ENCODE peak calls at places on chromosomes 6 and 20, in four cellular contexts. D is CD8-positive, alpha-beta T cell; L is nephron progenitor cell; E is fibroblast of the aortic adventitia. G is an unnamed sample.

GRCh38 chr6:149636116-149636515 is 12.4 kb downstream of the KATNA1 start:
- DNase-seq in E (peak), D (no peak), L (no peak), G (no peak)

GRCh38 chr6:145110109-145110508 is 625.2 kb downstream of the EPM2A start:
- DNase-seq in E (no peak), D (no peak), L (no peak), G (no peak)

GRCh38 chr6:16523550-16524379 is 237.5 kb downstream of the ATXN1 start:
- DNase-seq in E (peak), L (no peak), D (no peak), G (no peak)

GRCh38 chr20:4820833-4821518 is 99.3 kb downstream of the PRND start:
- DNase-seq in D (no peak), E (peak), L (no peak), G (no peak)

GRCh38 chr6:151698921-151699705 is 108.4 kb upstream of the ESR1 start:
- DNase-seq in L (no peak), E (peak), D (no peak), G (no peak)

GRCh38 chr6:70412797-70413113 is 553 bp upstream of the FAM135A start:
- DNase-seq in L (no peak), E (no peak), D (no peak), G (no peak)

GRCh38 chr6:119541132-119541905 is 191.8 kb upstream of the MAN1A1 start:
- DNase-seq in D (no peak), E (peak), L (no peak), G (no peak)

GRCh38 chr6:48447251-48447650 is 336.3 kb upstream of the PTCHD4 start:
- DNase-seq in L (no peak), D (no peak), E (no peak), G (no peak)

GRCh38 chr6:77463308-77463880 is at the start of gene HTR1B:
- DNase-seq in D (no peak), L (peak), E (no peak), G (peak)

GRCh38 chr6:166423781-166424180 is 41.0 kb upstream of the MPC1 start:
- DNase-seq in L (no peak), D (no peak), E (no peak), G (no peak)

GRCh38 chr20:4243071-4243470 is 227.7 kb upstream of the RNF24 start:
- DNase-seq in D (no peak), E (no peak), L (peak), G (peak)

GRCh38 chr20:53364617-53365016 is 229.0 kb downstream of the ZNF217 start:
- DNase-seq in E (no peak), L (no peak), D (no peak), G (no peak)

GRCh38 chr20:47502801-47503239 is 1.1 kb downstream of the NCOA3 start:
- DNase-seq in D (no peak), E (peak), L (no peak), G (no peak)

GRCh38 chr20:23835716-23836115 is 9.2 kb upstream of the CST2 start:
- DNase-seq in D (no peak), E (no peak), L (no peak), G (no peak)

GRCh38 chr6:132410840-132411239 is 9.6 kb upstream of the MOXD1 start:
- DNase-seq in L (no peak), E (no peak), D (no peak), G (no peak)

GRCh38 chr6:42696526-42697267 is 25.7 kb downstream of the PRPH2 start:
- DNase-seq in E (peak), L (no peak), D (no peak), G (no peak)

GRCh38 chr20:31454374-31454773 is 13.9 kb downstream of the DEFB123 start:
- DNase-seq in E (no peak), D (no peak), L (no peak), G (no peak)

GRCh38 chr6:111987295-111987694 is 66.6 kb upstream of the CCN6 start:
- DNase-seq in L (no peak), E (peak), D (no peak), G (no peak)

GRCh38 chr6:13710552-13711383 is 867 bp downstream of the RANBP9 start:
- DNase-seq in L (peak), E (no peak), D (no peak), G (peak)

GRCh38 chr6:53926505-53926904 is 131.7 kb downstream of the LRRC1 start:
- DNase-seq in D (no peak), L (no peak), E (peak), G (no peak)

GRCh38 chr6:149437212-149437611 is 37.1 kb downstream of the SUMO4 start:
- DNase-seq in D (no peak), L (no peak), E (no peak), G (no peak)

GRCh38 chr6:82525775-82526515 is 162.3 kb downstream of the TPBG start:
- DNase-seq in L (peak), E (no peak), D (no peak), G (no peak)

GRCh38 chr6:27250955-27251671 is 3.6 kb downstream of the PRSS16 start:
- DNase-seq in E (no peak), D (peak), L (peak), G (peak)

GRCh38 chr6:77231438-77232305 is 231.6 kb downstream of the HTR1B start:
- DNase-seq in L (no peak), D (no peak), E (peak), G (no peak)

GRCh38 chr20:41981746-41982145 is 363.6 kb upstream of the CHD6 start:
- DNase-seq in E (no peak), D (no peak), L (no peak), G (no peak)

GRCh38 chr6:10384064-10384317 is 30.9 kb downstream of the TFAP2A start:
- DNase-seq in L (no peak), E (no peak), D (no peak), G (no peak)

GRCh38 chr20:13865825-13866351 is 81.1 kb downstream of the NDUFAF5 start:
- DNase-seq in D (no peak), E (peak), L (no peak), G (no peak)

GRCh38 chr20:49276201-49276894 is 1.5 kb downstream of the ZNFX1 start:
- DNase-seq in D (peak), L (no peak), E (peak), G (no peak)

GRCh38 chr20:45896641-45897161 is 5.6 kb downstream of the CTSA start:
- DNase-seq in E (no peak), D (no peak), L (no peak), G (no peak)

GRCh38 chr6:35318200-35318844 is 20.7 kb downstream of the DEF6 start:
- DNase-seq in L (peak), E (peak), D (no peak), G (peak)

GRCh38 chr6:136051140-136051775 is 198.9 kb downstream of the MTFR2 start:
- DNase-seq in L (no peak), E (peak), D (no peak), G (no peak)

GRCh38 chr6:134631398-134631924 is 313.5 kb upstream of the SGK1 start:
- DNase-seq in E (no peak), L (no peak), D (no peak), G (no peak)

GRCh38 chr6:96116674-96117073 is 100.9 kb downstream of the FUT9 start:
- DNase-seq in D (no peak), L (peak), E (no peak), G (peak)

GRCh38 chr6:45423901-45424627 is 46.3 kb upstream of the SUPT3H start:
- DNase-seq in L (peak), D (no peak), E (peak), G (peak)

GRCh38 chr6:12602951-12603710 is 113.4 kb upstream of the PHACTR1 start:
- DNase-seq in E (peak), L (no peak), D (no peak), G (no peak)

GRCh38 chr6:135833806-135834205 is 17.7 kb upstream of the PDE7B start:
- DNase-seq in E (no peak), L (no peak), D (no peak), G (no peak)

GRCh38 chr6:16238658-16239089 is 287 bp downstream of the GMPR start:
- DNase-seq in E (no peak), D (no peak), L (no peak), G (no peak)

GRCh38 chr6:170291271-170292110 is 613 bp upstream of the DLL1 start:
- DNase-seq in E (no peak), L (peak), D (peak), G (peak)

DNA sequence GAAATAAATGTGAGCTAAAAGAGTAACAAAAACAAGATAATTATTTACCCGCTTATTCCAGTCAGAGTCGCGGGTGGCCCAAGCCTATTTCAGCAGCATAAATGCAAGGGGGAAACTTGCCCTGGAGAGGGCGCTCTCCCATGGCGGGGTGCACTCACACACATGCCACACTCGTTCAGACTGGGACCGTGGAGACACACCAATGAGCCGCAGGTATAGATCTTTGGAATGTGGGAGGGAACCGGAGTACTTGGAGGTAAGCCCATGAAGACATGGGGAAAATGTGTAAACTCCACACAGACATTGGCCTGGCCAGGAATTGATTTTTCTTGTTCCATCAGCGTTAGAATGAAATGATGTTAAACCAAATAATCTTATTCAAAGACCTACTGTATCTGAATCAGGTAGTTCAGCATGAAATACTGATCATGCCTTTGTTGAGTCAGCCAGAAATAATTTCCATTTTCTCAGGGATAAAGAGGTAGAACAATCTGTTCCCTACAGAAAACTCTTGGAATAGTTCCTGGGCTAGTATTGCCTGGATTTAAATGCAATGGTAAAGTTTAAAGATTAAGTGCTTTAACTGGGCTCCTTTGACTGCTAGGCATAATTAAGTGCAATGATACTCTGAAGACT is 191.5 kb downstream of the MCHR2 start:
- DNase-seq in D (no peak), L (no peak), E (no peak), G (no peak)
- TF ChIP-seq CTCF in D (no peak), L (peak), E (no peak), G (peak)

GRCh38 chr6:143840595-143840994 is 2.5 kb upstream of the LTV1 start:
- DNase-seq in E (no peak), L (no peak), D (no peak), G (no peak)

GRCh38 chr6:143845033-143845432 is 1.9 kb downstream of the LTV1 start:
- DNase-seq in D (no peak), E (no peak), L (no peak), G (no peak)

GRCh38 chr6:143842468-143842901 is 653 bp upstream of the LTV1 start:
- DNase-seq in L (peak), E (no peak), D (no peak), G (no peak)

GRCh38 chr6:143843689-143844405 is 709 bp downstream of the LTV1 start:
- DNase-seq in D (no peak), L (no peak), E (peak), G (no peak)

DNA sequence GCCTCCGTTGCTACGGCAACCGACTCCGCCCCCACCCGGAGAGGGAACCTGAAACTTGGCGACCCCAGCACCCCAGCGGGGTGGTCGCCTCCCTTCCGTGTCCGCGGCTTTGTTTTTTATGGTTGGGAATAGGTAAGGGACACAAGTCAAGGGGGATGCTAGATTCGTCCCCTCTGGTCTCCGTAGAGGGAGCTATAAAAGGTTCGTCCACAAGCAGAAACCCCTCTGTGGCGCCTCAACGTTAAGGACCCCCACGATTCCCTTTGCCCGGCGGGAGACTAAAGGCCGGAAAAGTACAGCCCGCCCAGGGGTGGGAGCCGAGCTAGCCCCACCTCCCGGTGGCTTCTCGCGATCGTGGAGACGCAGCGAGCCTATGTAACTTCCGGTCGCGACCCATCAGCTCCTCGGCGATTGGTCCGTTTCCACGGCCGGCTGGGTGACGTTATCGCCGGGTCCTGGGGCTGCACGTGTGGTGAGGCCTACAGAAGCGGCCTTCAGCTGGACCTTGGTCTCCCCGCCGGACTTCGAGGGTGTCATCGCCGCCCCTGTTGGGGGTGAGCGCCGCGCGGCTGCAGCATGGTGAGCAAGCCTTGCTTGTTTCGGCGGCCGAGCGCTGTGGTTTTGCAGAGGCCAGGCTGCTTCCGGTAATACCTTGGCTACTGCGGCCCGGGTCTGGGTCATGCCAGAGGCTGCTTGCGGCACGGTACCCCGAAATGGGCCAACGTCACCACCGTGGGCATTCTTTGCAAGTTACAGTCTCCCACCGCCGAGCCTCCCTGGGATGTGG is at the start of gene LTV1:
- DNase-seq in E (peak), L (peak), D (peak), G (peak)
- TF ChIP-seq CTCF in E (no peak), L (no peak), D (no peak), G (no peak)

GRCh38 chr6:2931970-2932748 is 29.1 kb upstream of the SERPINB9 start:
- DNase-seq in E (peak), L (peak), D (peak), G (peak)

GRCh38 chr6:2934057-2934456 is 30.9 kb upstream of the SERPINB9 start:
- DNase-seq in E (no peak), D (no peak), L (no peak), G (no peak)

GRCh38 chr6:2935566-2936291 is 32.6 kb upstream of the SERPINB9 start:
- DNase-seq in E (no peak), D (no peak), L (no peak), G (no peak)

DNA sequence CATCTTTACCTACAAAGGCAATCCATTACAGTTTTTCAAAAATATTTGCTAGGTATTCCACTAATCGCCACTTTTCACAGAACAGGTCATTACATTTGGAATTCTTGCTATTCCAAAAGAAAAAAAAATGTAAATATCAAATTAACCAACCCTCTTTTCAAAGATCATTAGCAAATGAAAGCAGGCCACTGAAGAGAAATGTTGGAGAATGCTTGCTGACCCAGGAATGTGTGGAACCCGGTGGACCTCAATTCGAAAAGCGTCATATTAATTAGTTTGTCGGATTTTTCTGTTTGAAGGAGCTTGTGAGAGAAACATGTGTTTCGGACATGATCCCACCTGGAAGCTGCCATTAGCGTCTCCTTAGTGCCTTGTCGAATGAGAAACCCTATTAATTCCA is 27.9 kb upstream of the SERPINB9 start:
- DNase-seq in D (no peak), E (no peak), L (no peak), G (no peak)
- TF ChIP-seq CTCF in D (no peak), E (no peak), L (no peak), G (no peak)

GRCh38 chr20:63858393-63859165 is 2.7 kb upstream of the ABHD16B start:
- DNase-seq in D (no peak), L (peak), E (no peak), G (no peak)
- TF ChIP-seq CTCF in D (no peak), L (no peak), E (peak), G (peak)

DNA sequence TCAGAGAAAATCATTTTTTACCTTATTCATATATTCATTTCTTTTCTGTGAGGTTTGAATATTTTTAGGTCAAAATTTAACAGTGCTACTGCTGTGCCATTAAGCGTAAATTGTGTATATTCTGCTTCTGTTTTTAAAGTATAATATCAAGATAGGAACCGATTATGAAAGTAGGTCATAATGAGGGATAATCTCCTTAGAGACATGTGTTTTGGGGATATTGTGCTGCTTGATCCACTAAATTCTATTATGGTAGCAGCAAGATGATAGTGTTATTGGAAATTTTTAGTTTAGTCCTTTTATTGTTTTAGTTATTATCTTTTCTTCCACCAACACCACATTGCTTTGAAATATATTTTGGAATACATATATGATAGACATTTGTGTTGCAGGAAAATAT is 244.0 kb downstream of the RIMS1 start:
- DNase-seq in D (no peak), L (no peak), E (no peak), G (no peak)
- TF ChIP-seq CTCF in D (no peak), L (no peak), E (no peak), G (no peak)

GRCh38 chr6:33008944-33009861 is at the start of gene HLA-DOA:
- DNase-seq in D (peak), E (peak), L (peak), G (peak)
- TF ChIP-seq CTCF in D (no peak), E (no peak), L (no peak), G (no peak)

DNA sequence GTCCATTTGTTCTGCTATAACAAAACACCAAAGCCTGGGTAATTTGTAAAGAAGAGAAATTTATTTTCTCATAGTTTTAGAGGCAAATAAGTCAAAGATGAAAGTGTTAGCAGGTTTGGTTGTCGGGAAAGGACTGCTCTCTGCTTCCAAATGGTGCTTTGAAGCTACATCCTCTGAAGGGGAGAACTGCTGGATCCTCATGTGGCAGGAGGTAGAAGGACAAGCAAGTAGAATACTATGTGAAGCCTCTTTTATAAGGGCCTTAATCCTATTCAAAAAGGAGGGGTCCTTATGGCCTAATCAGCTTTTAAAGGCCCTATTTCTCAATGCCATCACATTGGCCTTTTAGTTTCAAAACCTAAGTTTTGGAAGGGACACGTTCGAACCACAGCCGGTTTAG is 826.0 kb upstream of the EPHA7 start:
- DNase-seq in L (no peak), E (no peak), D (no peak), G (no peak)
- TF ChIP-seq CTCF in L (no peak), E (no peak), D (no peak), G (no peak)

GRCh38 chr6:66226099-66226498 is 519.1 kb upstream of the EYS start:
- DNase-seq in L (no peak), D (no peak), E (no peak), G (no peak)
- TF ChIP-seq CTCF in L (no peak), D (no peak), E (no peak), G (no peak)